ENCODE peak calls at places on chromosomes 13 and 19, in four cellular contexts. A is neuronal stem cell, T is H9, D is mesendoderm. H is an unnamed sample.

GRCh38 chr19:49475995-49476880 is 2.2 kb downstream of the FLT3LG start:
- DNase-seq in A (peak; percentile 58), T (peak; percentile 96), D (peak; percentile 93), H (peak; percentile 61)

GRCh38 chr13:29832899-29833298 is 17.5 kb downstream of the UBL3 start:
- DNase-seq in A (no peak), T (no peak), D (no peak), H (no peak)

GRCh38 chr19:40433391-40434216 is 7.8 kb upstream of the SERTAD1 start:
- DNase-seq in A (peak; percentile 76), T (peak; percentile 85), D (peak; percentile 94), H (peak; percentile 89)

GRCh38 chr13:113489549-113490495 is 689 bp downstream of the DCUN1D2 start:
- DNase-seq in A (peak; percentile 17), T (no peak), D (peak; percentile 49), H (peak; percentile 24)

GRCh38 chr13:85241045-85241444 is 558.2 kb downstream of the SLITRK6 start:
- DNase-seq in A (no peak), T (no peak), D (no peak), H (no peak)

GRCh38 chr13:113864303-113864890 is 521 bp upstream of the GAS6 start:
- DNase-seq in A (no peak), T (no peak), D (no peak), H (no peak)

GRCh38 chr13:80787604-80788003 is 446.7 kb upstream of the SPRY2 start:
- DNase-seq in A (no peak), T (no peak), D (no peak), H (no peak)

GRCh38 chr13:75492389-75492788 is 10.4 kb upstream of the TBC1D4 start:
- DNase-seq in A (no peak), T (no peak), D (no peak), H (peak; percentile 96)

GRCh38 chr19:46448601-46449000 is 19.9 kb upstream of the PNMA8C start:
- DNase-seq in A (no peak), T (no peak), D (no peak), H (no peak)

GRCh38 chr19:50328257-50329145 is 676 bp downstream of the KCNC3 start:
- DNase-seq in A (no peak), T (peak; percentile 38), D (peak; percentile 36), H (no peak)

GRCh38 chr13:37966266-37966665 is 96.7 kb upstream of the TRPC4 start:
- DNase-seq in A (no peak), T (no peak), D (no peak), H (peak; percentile 85)

GRCh38 chr13:90956036-90956435 is 391.5 kb upstream of the MIR17HG start:
- DNase-seq in A (no peak), T (no peak), D (peak; percentile 91), H (no peak)

GRCh38 chr13:111513766-111514611 is 193.5 kb downstream of the TEX29 start:
- DNase-seq in A (no peak), T (peak; percentile 22), D (no peak), H (no peak)

GRCh38 chr19:23075031-23075733 is 41.6 kb upstream of the ZNF730 start:
- DNase-seq in A (peak; percentile 81), T (peak; percentile 97), D (peak; percentile 97), H (peak; percentile 78)

GRCh38 chr13:57611956-57612355 is 19.6 kb upstream of the PCDH17 start:
- DNase-seq in A (no peak), T (no peak), D (no peak), H (no peak)

GRCh38 chr19:8648240-8648639 is 17.8 kb downstream of the NFILZ start:
- DNase-seq in A (no peak), T (no peak), D (no peak), H (peak; percentile 7)

GRCh38 chr19:16062789-16063188 is 13.5 kb upstream of the TPM4 start:
- DNase-seq in A (no peak), T (peak; percentile 75), D (peak; percentile 66), H (peak; percentile 53)

GRCh38 chr19:30001794-30002193 is 59.8 kb downstream of the URI1 start:
- DNase-seq in A (no peak), T (no peak), D (no peak), H (peak; percentile 30)

GRCh38 chr13:99894835-99895427 is 76.6 kb downstream of the ZIC5 start:
- DNase-seq in A (no peak), T (no peak), D (peak; percentile 39), H (no peak)

GRCh38 chr13:29763426-29764180 is 86.8 kb downstream of the UBL3 start:
- DNase-seq in A (no peak), T (no peak), D (no peak), H (no peak)

GRCh38 chr19:29630661-29631060 is 24.6 kb downstream of the POP4 start:
- DNase-seq in A (no peak), T (no peak), D (no peak), H (peak; percentile 91)

GRCh38 chr19:19214892-19215291 is 3.1 kb downstream of the NCAN start:
- DNase-seq in A (peak; percentile 82), T (peak; percentile 85), D (peak; percentile 83), H (peak; percentile 62)

GRCh38 chr19:43934055-43934984 is 762 bp downstream of the ZNF45 start:
- DNase-seq in A (no peak), T (no peak), D (peak; percentile 22), H (no peak)

GRCh38 chr19:31969955-31970545 is 375.4 kb upstream of the ZNF507 start:
- DNase-seq in A (no peak), T (no peak), D (no peak), H (no peak)

GRCh38 chr13:41231786-41232185 is 31.6 kb downstream of the MTRF1 start:
- DNase-seq in A (no peak), T (no peak), D (peak; percentile 8), H (no peak)

GRCh38 chr19:55161571-55162322 is 4.2 kb upstream of the TNNI3 start:
- DNase-seq in A (no peak), T (no peak), D (no peak), H (no peak)

GRCh38 chr19:58356236-58356970 is 3.1 kb upstream of the A1BG start:
- DNase-seq in A (no peak), T (no peak), D (no peak), H (no peak)

GRCh38 chr13:33341861-33342452 is 56.4 kb upstream of the STARD13 start:
- DNase-seq in A (no peak), T (no peak), D (no peak), H (no peak)

GRCh38 chr13:101291216-101291615 is 125.1 kb downstream of the NALCN start:
- DNase-seq in A (no peak), T (no peak), D (no peak), H (peak; percentile 15)

GRCh38 chr19:51016798-51017683 is 2.5 kb downstream of the KLK10 start:
- DNase-seq in A (peak; percentile 69), T (peak; percentile 94), D (peak; percentile 90), H (peak; percentile 26)

GRCh38 chr13:110683203-110683883 is 22.6 kb downstream of the CARS2 start:
- DNase-seq in A (no peak), T (no peak), D (peak; percentile 37), H (peak; percentile 49)

GRCh38 chr13:78393286-78393685 is 210.1 kb downstream of the POU4F1 start:
- DNase-seq in A (no peak), T (no peak), D (peak; percentile 6), H (no peak)

GRCh38 chr19:13841339-13842293 is 35.3 kb upstream of the NANOS3 start:
- DNase-seq in A (no peak), T (peak; percentile 32), D (no peak), H (peak; percentile 54)

GRCh38 chr19:28862238-28862637 is 350.7 kb downstream of the UQCRFS1 start:
- DNase-seq in A (no peak), T (no peak), D (peak; percentile 42), H (peak; percentile 17)

GRCh38 chr13:60051754-60052153 is 112.0 kb downstream of the DIAPH3 start:
- DNase-seq in A (no peak), T (no peak), D (no peak), H (no peak)

DNA sequence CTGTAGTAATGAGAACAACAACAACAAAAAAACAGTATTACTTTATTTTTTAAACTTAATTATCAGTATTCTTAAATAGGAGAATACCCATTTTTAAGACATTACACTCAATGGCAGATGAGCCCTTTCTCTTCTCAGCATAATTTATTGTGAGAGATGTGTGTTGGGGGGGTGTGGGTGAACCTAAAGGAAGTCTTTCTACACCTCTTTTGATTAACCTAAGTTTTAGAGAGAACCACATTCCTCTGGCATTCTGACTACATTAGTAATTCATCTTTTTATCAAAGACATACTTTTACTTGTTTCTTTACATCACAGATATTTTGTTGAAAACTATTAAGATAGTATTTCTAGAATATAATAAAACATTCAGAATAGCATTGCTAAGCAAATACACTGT is 890.9 kb downstream of the PCDH9 start:
- DNase-seq in A (no peak), T (no peak), D (no peak), H (no peak)
- H2BK120ac ChIP-seq in A (no peak overlapping the region), T (no peak overlapping the region), D (no peak overlapping the region), H (no peak overlapping the region)

GRCh38 chr13:76886292-76887061 is at the start of gene KCTD12:
- DNase-seq in A (peak; percentile 80), T (peak; percentile 73), D (peak; percentile 84), H (peak; percentile 88)

GRCh38 chr13:76886005-76886291 is 257 bp downstream of the KCTD12 start:
- DNase-seq in A (peak; percentile 24), T (no peak), D (no peak), H (no peak)

GRCh38 chr13:76885203-76886004 is 801 bp downstream of the KCTD12 start:
- DNase-seq in A (peak; percentile 48), T (peak; percentile 65), D (peak; percentile 79), H (peak; percentile 64)

GRCh38 chr13:76884167-76884566 is 2.0 kb downstream of the KCTD12 start:
- DNase-seq in A (no peak), T (peak; percentile 78), D (peak; percentile 70), H (peak; percentile 52)

GRCh38 chr13:76884571-76885202 is 1.5 kb downstream of the KCTD12 start:
- DNase-seq in A (no peak), T (no peak), D (no peak), H (peak; percentile 42)
- H3K23ac ChIP-seq in A (peak overlapping the region; percentile 80), T (no peak overlapping the region), D (no peak overlapping the region), H (no peak overlapping the region)

DNA sequence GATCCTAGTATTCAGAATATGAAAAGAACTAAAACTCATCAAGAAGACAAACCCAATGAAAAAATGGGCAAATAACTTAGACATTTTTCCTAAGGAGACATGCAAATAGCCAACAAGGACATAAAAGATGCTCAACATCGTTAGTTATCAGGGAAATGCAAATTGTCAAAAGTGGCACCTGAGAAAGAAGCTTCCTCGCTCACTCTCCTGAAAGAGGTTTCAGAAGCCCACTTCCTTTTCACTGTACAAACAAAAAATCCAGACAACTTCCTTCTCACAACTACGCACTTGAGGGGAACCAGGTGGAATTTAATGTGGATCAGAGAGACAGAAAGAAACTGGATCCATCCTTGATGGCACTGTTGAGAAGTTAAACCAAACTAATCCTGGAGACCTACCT is 41.5 kb downstream of the KLF12 start:
- DNase-seq in A (no peak), T (no peak), D (no peak), H (no peak)
- H2BK120ac ChIP-seq in A (no peak overlapping the region), T (no peak overlapping the region), D (no peak overlapping the region), H (no peak overlapping the region)

DNA sequence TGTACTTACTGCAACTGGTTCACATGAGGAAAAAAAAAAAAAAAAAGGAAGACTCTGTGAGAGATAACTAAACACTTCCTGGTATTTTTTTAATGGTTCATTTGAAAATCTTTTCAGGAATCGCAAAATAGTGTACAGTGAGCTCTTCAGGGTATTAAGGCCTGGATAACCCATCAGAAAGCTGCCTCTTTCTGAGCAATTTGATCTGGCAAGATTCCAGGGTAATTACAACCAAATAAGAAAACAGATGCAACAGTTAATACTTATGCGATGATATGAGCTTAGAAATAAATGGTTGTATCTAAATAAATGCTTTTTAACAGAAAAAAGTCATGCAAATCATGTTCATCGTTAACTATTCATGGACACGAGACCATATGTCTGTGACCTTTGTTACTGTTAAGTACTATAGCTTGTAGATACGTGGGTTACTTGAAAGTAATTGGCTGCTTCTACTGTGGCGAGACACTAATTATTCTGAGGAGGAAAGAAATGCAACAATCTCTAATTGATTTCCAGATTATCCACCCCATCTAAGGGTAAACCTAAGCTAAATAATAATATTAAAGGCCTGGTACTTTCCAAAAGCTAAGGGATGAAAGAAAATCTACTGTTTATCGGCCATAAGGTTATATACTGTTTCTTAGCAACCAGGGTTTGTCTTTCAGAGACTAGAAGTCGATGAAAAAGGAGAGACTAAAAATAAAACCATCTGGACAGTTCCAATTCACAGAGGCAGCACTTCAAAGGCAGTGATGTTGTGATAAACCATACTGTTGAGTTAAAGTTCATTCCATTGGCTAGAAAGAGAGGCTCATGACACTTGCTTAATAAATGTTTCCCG is 1.7 kb downstream of the EPSTI1 start:
- DNase-seq in A (no peak), T (no peak), D (no peak), H (peak; percentile 43)
- H3K23ac ChIP-seq in A (no peak overlapping the region), T (no peak overlapping the region), D (no peak overlapping the region), H (no peak overlapping the region)

H was measured in trophoblast cell.